ENCODE peak calls at places on chromosomes 5 and 9, in six cellular contexts. One of them, this sample, is unnamed. For H3K4me1, the result is how much of the 10 kb centered on the place peaks cover.

GRCh38 chr5:165622864-165623536 is 2117.6 kb downstream of the MAT2B start:
- DNase-seq in psoas muscle: no peak
- DNase-seq in endothelial cell of umbilical vein: no peak
- DNase-seq in fibroblast of lung: peak
- DNase-seq in stomach: no peak
- DNase-seq in adrenal gland: no peak
- DNase-seq in this sample: no peak

GRCh38 chr9:81637276-81637675 is 52.1 kb downstream of the TLE1 start:
- DNase-seq in psoas muscle: no peak
- DNase-seq in endothelial cell of umbilical vein: no peak
- DNase-seq in fibroblast of lung: no peak
- DNase-seq in stomach: no peak
- DNase-seq in adrenal gland: no peak
- DNase-seq in this sample: no peak

GRCh38 chr5:73692166-73692640 is 66.2 kb downstream of the ARHGEF28 start:
- DNase-seq in psoas muscle: no peak
- DNase-seq in endothelial cell of umbilical vein: peak
- DNase-seq in fibroblast of lung: peak
- DNase-seq in stomach: no peak
- DNase-seq in adrenal gland: no peak
- DNase-seq in this sample: no peak

GRCh38 chr5:150519560-150519945 is 11.6 kb downstream of the NDST1 start:
- DNase-seq in psoas muscle: no peak
- DNase-seq in endothelial cell of umbilical vein: no peak
- DNase-seq in fibroblast of lung: no peak
- DNase-seq in stomach: no peak
- DNase-seq in adrenal gland: no peak
- DNase-seq in this sample: no peak

GRCh38 chr9:4344946-4345345 is 45.1 kb upstream of the GLIS3 start:
- DNase-seq in psoas muscle: no peak
- DNase-seq in endothelial cell of umbilical vein: no peak
- DNase-seq in fibroblast of lung: no peak
- DNase-seq in stomach: no peak
- DNase-seq in adrenal gland: no peak
- DNase-seq in this sample: no peak

GRCh38 chr9:19286634-19287188 is 56.2 kb downstream of the DENND4C start:
- DNase-seq in psoas muscle: no peak
- DNase-seq in endothelial cell of umbilical vein: peak
- DNase-seq in fibroblast of lung: peak
- DNase-seq in stomach: peak
- DNase-seq in adrenal gland: no peak
- DNase-seq in this sample: no peak

GRCh38 chr5:137706841-137707240 is 29.0 kb downstream of the KLHL3 start:
- DNase-seq in psoas muscle: no peak
- DNase-seq in endothelial cell of umbilical vein: peak
- DNase-seq in fibroblast of lung: no peak
- DNase-seq in stomach: no peak
- DNase-seq in adrenal gland: no peak
- DNase-seq in this sample: no peak

GRCh38 chr5:44900273-44900954 is 91.7 kb downstream of the MRPS30 start:
- DNase-seq in psoas muscle: no peak
- DNase-seq in endothelial cell of umbilical vein: no peak
- DNase-seq in fibroblast of lung: no peak
- DNase-seq in stomach: no peak
- DNase-seq in adrenal gland: no peak
- DNase-seq in this sample: no peak

GRCh38 chr9:131361202-131361833 is 32.6 kb upstream of the PRRC2B start:
- DNase-seq in psoas muscle: no peak
- DNase-seq in endothelial cell of umbilical vein: peak
- DNase-seq in fibroblast of lung: no peak
- DNase-seq in stomach: peak
- DNase-seq in adrenal gland: no peak
- DNase-seq in this sample: no peak

GRCh38 chr9:7289773-7290172 is 509.8 kb downstream of the DMAC1 start:
- DNase-seq in psoas muscle: no peak
- DNase-seq in endothelial cell of umbilical vein: no peak
- DNase-seq in fibroblast of lung: no peak
- DNase-seq in stomach: no peak
- DNase-seq in adrenal gland: no peak
- DNase-seq in this sample: no peak

GRCh38 chr5:1793966-1794895 is 5.4 kb downstream of the MRPL36 start:
- DNase-seq in psoas muscle: no peak
- DNase-seq in endothelial cell of umbilical vein: no peak
- DNase-seq in fibroblast of lung: peak
- DNase-seq in stomach: no peak
- DNase-seq in adrenal gland: no peak
- DNase-seq in this sample: no peak

GRCh38 chr9:130183133-130183762 is 11.0 kb downstream of the NCS1 start:
- DNase-seq in psoas muscle: no peak
- DNase-seq in endothelial cell of umbilical vein: no peak
- DNase-seq in fibroblast of lung: peak
- DNase-seq in stomach: no peak
- DNase-seq in adrenal gland: peak
- DNase-seq in this sample: no peak

GRCh38 chr5:5419291-5420210 is 2.9 kb upstream of the ICE1 start:
- DNase-seq in psoas muscle: no peak
- DNase-seq in endothelial cell of umbilical vein: peak
- DNase-seq in fibroblast of lung: peak
- DNase-seq in stomach: no peak
- DNase-seq in adrenal gland: no peak
- DNase-seq in this sample: no peak

GRCh38 chr9:110337727-110338522 is at the start of gene TXNDC8:
- DNase-seq in psoas muscle: no peak
- DNase-seq in endothelial cell of umbilical vein: peak
- DNase-seq in fibroblast of lung: peak
- DNase-seq in stomach: no peak
- DNase-seq in adrenal gland: no peak
- DNase-seq in this sample: no peak

GRCh38 chr5:143051244-143052058 is 281.3 kb downstream of the ARHGAP26 start:
- DNase-seq in psoas muscle: no peak
- DNase-seq in endothelial cell of umbilical vein: no peak
- DNase-seq in fibroblast of lung: peak
- DNase-seq in stomach: no peak
- DNase-seq in adrenal gland: peak
- DNase-seq in this sample: no peak

GRCh38 chr9:4297795-4298254 is 2.0 kb downstream of the GLIS3 start:
- DNase-seq in psoas muscle: peak
- DNase-seq in endothelial cell of umbilical vein: peak
- DNase-seq in fibroblast of lung: peak
- DNase-seq in stomach: peak
- DNase-seq in adrenal gland: peak
- DNase-seq in this sample: peak

GRCh38 chr5:84381501-84382362 is 2.9 kb downstream of the EDIL3 start:
- DNase-seq in psoas muscle: no peak
- DNase-seq in endothelial cell of umbilical vein: peak
- DNase-seq in fibroblast of lung: peak
- DNase-seq in stomach: no peak
- DNase-seq in adrenal gland: no peak
- DNase-seq in this sample: no peak

GRCh38 chr5:125005287-125005686 is 258.8 kb upstream of the ZNF608 start:
- DNase-seq in psoas muscle: no peak
- DNase-seq in endothelial cell of umbilical vein: peak
- DNase-seq in fibroblast of lung: no peak
- DNase-seq in stomach: no peak
- DNase-seq in adrenal gland: no peak
- DNase-seq in this sample: no peak

DNA sequence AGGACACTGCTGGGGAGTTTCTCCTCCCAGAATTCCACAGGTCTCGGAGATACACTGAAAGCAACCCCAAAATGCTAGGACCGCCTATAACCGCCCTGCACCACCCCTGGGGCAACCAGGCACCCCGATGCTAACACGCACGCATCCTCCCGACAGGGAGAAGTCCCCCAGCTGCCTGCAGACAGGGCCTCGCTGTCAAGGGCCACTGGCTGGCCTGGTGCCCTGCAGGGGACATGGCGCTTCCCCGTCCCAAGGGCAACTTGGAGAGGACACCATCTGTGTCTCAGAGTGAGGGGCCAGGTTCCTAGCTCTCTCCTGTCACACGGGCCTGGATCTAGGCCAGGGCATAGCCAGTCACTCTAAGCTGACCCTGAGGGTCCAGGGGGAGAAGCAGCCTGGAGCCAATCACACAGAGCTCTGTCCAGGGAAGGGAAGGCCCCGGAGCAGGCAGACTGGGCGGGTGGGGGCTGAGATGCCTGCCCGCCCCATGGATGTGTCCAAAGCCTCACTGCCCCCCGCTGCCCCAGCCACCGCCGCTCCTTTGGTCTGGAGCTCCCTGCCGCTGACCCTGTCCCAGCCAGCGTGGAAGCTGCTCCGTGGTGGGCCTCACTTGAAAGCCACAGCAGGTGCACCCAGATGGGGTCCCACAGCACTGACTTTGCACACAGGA is 9.7 kb downstream of the NOTCH1 start:
- DNase-seq in psoas muscle: no peak
- DNase-seq in endothelial cell of umbilical vein: no peak
- DNase-seq in fibroblast of lung: no peak
- DNase-seq in stomach: no peak
- DNase-seq in adrenal gland: no peak
- DNase-seq in this sample: no peak
- H3K4me1 ChIP-seq in psoas muscle: under half
- H3K4me1 ChIP-seq in endothelial cell of umbilical vein: half or more
- H3K4me1 ChIP-seq in fibroblast of lung: under half
- H3K4me1 ChIP-seq in stomach: half or more
- H3K4me1 ChIP-seq in adrenal gland: under half
- H3K4me1 ChIP-seq in this sample: half or more

GRCh38 chr5:87170799-87171198 is 96.9 kb upstream of the RASA1 start:
- DNase-seq in psoas muscle: no peak
- DNase-seq in endothelial cell of umbilical vein: no peak
- DNase-seq in fibroblast of lung: no peak
- DNase-seq in stomach: no peak
- DNase-seq in adrenal gland: no peak
- DNase-seq in this sample: no peak
- H3K4me3 ChIP-seq in psoas muscle: no peak
- H3K4me3 ChIP-seq in endothelial cell of umbilical vein: no peak
- H3K4me3 ChIP-seq in fibroblast of lung: no peak
- H3K4me3 ChIP-seq in stomach: no peak
- H3K4me3 ChIP-seq in adrenal gland: no peak
- H3K4me3 ChIP-seq in this sample: no peak

GRCh38 chr5:52989025-52989780 is at the start of gene ITGA2:
- DNase-seq in psoas muscle: peak
- DNase-seq in endothelial cell of umbilical vein: peak
- DNase-seq in fibroblast of lung: peak
- DNase-seq in stomach: peak
- DNase-seq in adrenal gland: peak
- DNase-seq in this sample: peak

GRCh38 chr5:52989781-52990530 is 804 bp downstream of the ITGA2 start:
- DNase-seq in psoas muscle: peak
- DNase-seq in endothelial cell of umbilical vein: peak
- DNase-seq in fibroblast of lung: peak
- DNase-seq in stomach: peak
- DNase-seq in adrenal gland: peak
- DNase-seq in this sample: no peak

GRCh38 chr5:52985306-52985705 is 3.8 kb upstream of the ITGA2 start:
- DNase-seq in psoas muscle: no peak
- DNase-seq in endothelial cell of umbilical vein: peak
- DNase-seq in fibroblast of lung: no peak
- DNase-seq in stomach: no peak
- DNase-seq in adrenal gland: no peak
- DNase-seq in this sample: no peak

GRCh38 chr5:52988335-52989024 is 672 bp upstream of the ITGA2 start:
- DNase-seq in psoas muscle: no peak
- DNase-seq in endothelial cell of umbilical vein: peak
- DNase-seq in fibroblast of lung: no peak
- DNase-seq in stomach: no peak
- DNase-seq in adrenal gland: no peak
- DNase-seq in this sample: no peak

GRCh38 chr5:52987711-52988329 is 1.3 kb upstream of the ITGA2 start:
- DNase-seq in psoas muscle: no peak
- DNase-seq in endothelial cell of umbilical vein: peak
- DNase-seq in fibroblast of lung: no peak
- DNase-seq in stomach: no peak
- DNase-seq in adrenal gland: no peak
- DNase-seq in this sample: no peak
- H3K4me1 ChIP-seq in psoas muscle: under half
- H3K4me1 ChIP-seq in endothelial cell of umbilical vein: half or more
- H3K4me1 ChIP-seq in fibroblast of lung: under half
- H3K4me1 ChIP-seq in stomach: under half
- H3K4me1 ChIP-seq in adrenal gland: under half
- H3K4me1 ChIP-seq in this sample: under half

DNA sequence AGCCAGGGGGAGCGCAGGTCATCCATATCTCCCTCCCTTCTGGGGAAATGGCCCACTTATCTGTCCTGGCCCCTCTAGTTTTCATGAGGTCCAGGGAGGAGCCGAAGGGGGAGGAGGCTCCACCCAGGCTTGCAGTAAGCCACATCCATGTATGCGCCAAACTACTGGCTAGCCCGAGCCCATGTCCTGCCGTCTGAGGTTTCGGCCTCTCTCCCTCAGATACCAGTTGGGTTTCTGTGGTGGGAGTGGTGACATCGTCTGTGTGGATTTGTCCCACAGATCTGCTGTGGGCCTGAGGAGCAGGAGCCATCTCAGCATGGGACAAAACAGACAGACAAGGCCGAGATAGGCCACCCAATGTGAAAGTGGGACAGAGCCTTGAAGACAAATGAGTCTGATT is 78.3 kb upstream of the ORM1 start:
- DNase-seq in psoas muscle: no peak
- DNase-seq in endothelial cell of umbilical vein: no peak
- DNase-seq in fibroblast of lung: no peak
- DNase-seq in stomach: no peak
- DNase-seq in adrenal gland: no peak
- DNase-seq in this sample: no peak
- H3K4me3 ChIP-seq in psoas muscle: no peak
- H3K4me3 ChIP-seq in endothelial cell of umbilical vein: no peak
- H3K4me3 ChIP-seq in fibroblast of lung: no peak
- H3K4me3 ChIP-seq in stomach: no peak
- H3K4me3 ChIP-seq in adrenal gland: no peak
- H3K4me3 ChIP-seq in this sample: no peak

GRCh38 chr9:27534658-27535209 is 5.1 kb upstream of the MOB3B start:
- DNase-seq in psoas muscle: no peak
- DNase-seq in endothelial cell of umbilical vein: no peak
- DNase-seq in fibroblast of lung: no peak
- DNase-seq in stomach: no peak
- DNase-seq in adrenal gland: no peak
- DNase-seq in this sample: no peak
- H3K4me1 ChIP-seq in psoas muscle: under half
- H3K4me1 ChIP-seq in endothelial cell of umbilical vein: under half
- H3K4me1 ChIP-seq in fibroblast of lung: under half
- H3K4me1 ChIP-seq in stomach: half or more
- H3K4me1 ChIP-seq in adrenal gland: under half
- H3K4me1 ChIP-seq in this sample: under half

DNA sequence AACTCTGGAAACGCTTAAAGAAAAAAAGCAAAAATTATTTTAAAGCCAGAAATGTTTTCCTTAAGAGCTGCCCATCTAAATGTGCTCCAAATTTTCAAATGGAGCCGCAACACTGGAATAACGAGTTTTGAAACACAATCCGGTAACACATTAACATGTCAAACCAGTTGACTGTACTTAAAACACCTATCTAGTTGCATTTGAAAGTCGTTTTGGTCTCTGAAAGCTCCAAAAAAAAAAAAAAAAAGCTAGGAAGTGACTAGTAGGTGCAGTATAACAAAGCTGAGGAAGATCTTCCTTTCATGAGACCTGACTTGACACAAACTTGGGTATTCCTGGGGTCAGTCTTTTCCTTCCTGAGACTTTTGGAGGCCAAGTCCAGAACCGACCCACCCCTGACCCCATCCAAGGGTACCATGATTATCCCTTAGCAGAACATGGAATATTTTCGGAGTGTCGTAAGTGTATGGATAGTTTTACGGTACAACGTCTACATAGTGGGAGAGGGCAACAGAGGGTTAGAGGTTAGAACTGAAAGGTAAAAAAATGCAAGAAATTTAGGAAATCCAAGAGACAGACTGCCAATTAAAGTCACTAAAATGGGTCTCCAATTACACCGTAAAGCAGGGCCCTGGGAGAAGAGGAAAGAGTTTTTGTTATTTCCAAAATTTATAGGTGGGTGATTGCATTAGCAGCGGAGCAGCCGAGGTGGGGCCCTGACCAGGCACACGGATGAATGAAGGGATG is 812 bp downstream of the CETN3 start:
- DNase-seq in psoas muscle: no peak
- DNase-seq in endothelial cell of umbilical vein: no peak
- DNase-seq in fibroblast of lung: no peak
- DNase-seq in stomach: no peak
- DNase-seq in adrenal gland: no peak
- DNase-seq in this sample: no peak
- H3K4me3 ChIP-seq in psoas muscle: peak
- H3K4me3 ChIP-seq in endothelial cell of umbilical vein: peak
- H3K4me3 ChIP-seq in fibroblast of lung: peak
- H3K4me3 ChIP-seq in stomach: peak
- H3K4me3 ChIP-seq in adrenal gland: peak
- H3K4me3 ChIP-seq in this sample: peak

This sample was measured in tibial nerve.